ENCODE peak calls at places on chromosome 19, in four cellular contexts. U is fibroblast of mammary gland, H is body of pancreas, L is left ventricle myocardium inferior. X is an unnamed sample.

GRCh38 chr19:2523630-2524311 is 47.8 kb downstream of the GADD45B start:
- DNase-seq in U (peak), H (no peak), L (no peak), X (no peak)

GRCh38 chr19:10289167-10289835 is 451 bp upstream of the ICAM5 start:
- DNase-seq in U (peak), H (no peak), L (no peak), X (no peak)

GRCh38 chr19:34393629-34394028 is 10.6 kb upstream of the PDCD2L start:
- DNase-seq in U (no peak), H (no peak), L (no peak), X (no peak)

GRCh38 chr19:49710372-49710951 is 19.5 kb downstream of the CPT1C start:
- DNase-seq in U (peak), H (no peak), L (no peak), X (no peak)

GRCh38 chr19:48196933-48197665 is 26.6 kb downstream of the ZSWIM9 start:
- DNase-seq in U (peak), H (no peak), L (no peak), X (no peak)

GRCh38 chr19:5968431-5969373 is 9.2 kb downstream of the RANBP3 start:
- DNase-seq in U (no peak), H (peak), L (no peak), X (no peak)

GRCh38 chr19:38183227-38183914 is 40.7 kb downstream of the DPF1 start:
- DNase-seq in U (peak), H (no peak), L (peak), X (no peak)

GRCh38 chr19:40365613-40366401 is 17.3 kb downstream of the PLD3 start:
- DNase-seq in U (peak), H (peak), L (peak), X (no peak)

GRCh38 chr19:13154911-13155471 is 4.8 kb downstream of the IER2 start:
- DNase-seq in U (peak), H (peak), L (peak), X (peak)

GRCh38 chr19:269241-269640 is 22.0 kb downstream of the PLPP2 start:
- DNase-seq in U (no peak), H (no peak), L (no peak), X (no peak)

GRCh38 chr19:50817941-50818858 is 5.4 kb downstream of the KLK1 start:
- DNase-seq in U (peak), H (peak), L (peak), X (no peak)

GRCh38 chr19:48543121-48543710 is 8.8 kb upstream of the SULT2B1 start:
- DNase-seq in U (peak), H (peak), L (no peak), X (no peak)

GRCh38 chr19:11131471-11131870 is 24.1 kb downstream of the SPC24 start:
- DNase-seq in U (no peak), H (no peak), L (no peak), X (no peak)

GRCh38 chr19:19545128-19545591 is 7.1 kb downstream of the CILP2 start:
- DNase-seq in U (no peak), H (no peak), L (no peak), X (no peak)

GRCh38 chr19:40673377-40673776 is 17.1 kb downstream of the NUMBL start:
- DNase-seq in U (no peak), H (no peak), L (no peak), X (no peak)

GRCh38 chr19:58294743-58295374 is 10.3 kb upstream of the ERVK3-1 start:
- DNase-seq in U (no peak), H (no peak), L (no peak), X (no peak)

GRCh38 chr19:42634409-42635232 is 39.9 kb upstream of the CEACAM8 start:
- DNase-seq in U (peak), H (peak), L (no peak), X (no peak)

X was measured in right atrium auricular region.